ENCODE peak calls at places on chromosome 18, in ten cellular contexts. J is CD8-positive, alpha-beta T cell; T is ovary; G is vagina; W is right cardiac atrium; C is K562; F is IMR-90; E is right lobe of liver; I is HCT116; B is lower lobe of right lung. Y is an unnamed sample. For H3K4me1, the result is how much of the 10 kb centered on the place peaks cover.

GRCh38 chr18:55907352-55908045 is 319.5 kb upstream of the TCF4 start:
- DNase-seq in G (no peak), W (peak), F (peak), I (no peak), C (no peak), J (no peak), T (no peak), E (no peak), B (no peak), Y (no peak)

GRCh38 chr18:41594582-41594981 is 360.5 kb upstream of the PIK3C3 start:
- DNase-seq in W (no peak), C (no peak), B (no peak), I (no peak), F (no peak), E (no peak), T (no peak), G (no peak), J (no peak), Y (no peak)

GRCh38 chr18:66729459-66730239 is 125.8 kb upstream of the CDH19 start:
- DNase-seq in E (no peak), G (no peak), F (no peak), J (no peak), I (no peak), W (no peak), B (no peak), C (no peak), T (no peak), Y (no peak)

GRCh38 chr18:26434887-26435286 is 113.5 kb downstream of the KCTD1 start:
- DNase-seq in I (no peak), T (no peak), G (no peak), W (no peak), F (no peak), B (no peak), C (no peak), J (no peak), E (no peak), Y (no peak)

GRCh38 chr18:56873441-56874140 is 222.4 kb downstream of the WDR7 start:
- DNase-seq in G (no peak), E (no peak), C (no peak), J (no peak), T (no peak), B (no peak), W (no peak), I (no peak), F (no peak), Y (no peak)

GRCh38 chr18:54945726-54946125 is 13.5 kb downstream of the CCDC68 start:
- DNase-seq in J (no peak), T (no peak), E (no peak), I (no peak), F (no peak), W (no peak), B (no peak), G (no peak), C (no peak), Y (no peak)

GRCh38 chr18:7307018-7307417 is 76.1 kb downstream of the LRRC30 start:
- DNase-seq in G (no peak), I (no peak), T (no peak), C (no peak), J (no peak), F (no peak), E (no peak), W (no peak), B (no peak), Y (no peak)

GRCh38 chr18:51724790-51725721 is 527.6 kb upstream of the MEX3C start:
- DNase-seq in F (no peak), T (no peak), W (no peak), E (no peak), I (no peak), G (no peak), J (no peak), C (no peak), B (no peak), Y (no peak)

GRCh38 chr18:58721586-58722160 is 50.4 kb downstream of the MALT1 start:
- DNase-seq in E (no peak), W (peak), T (no peak), F (peak), C (no peak), B (no peak), I (no peak), J (no peak), G (no peak), Y (no peak)

GRCh38 chr18:71105078-71105819 is 816.4 kb downstream of the SOCS6 start:
- DNase-seq in B (no peak), T (no peak), I (no peak), E (no peak), C (no peak), J (no peak), W (no peak), F (peak), G (no peak), Y (no peak)

GRCh38 chr18:69387181-69387580 is 13.5 kb upstream of the DOK6 start:
- DNase-seq in B (no peak), G (no peak), C (no peak), F (no peak), E (no peak), I (no peak), W (no peak), T (no peak), J (no peak), Y (no peak)

GRCh38 chr18:31401156-31402025 is 24.8 kb downstream of the DSG4 start:
- DNase-seq in G (no peak), T (no peak), B (no peak), W (no peak), I (no peak), E (peak), F (no peak), C (no peak), J (no peak), Y (no peak)

DNA sequence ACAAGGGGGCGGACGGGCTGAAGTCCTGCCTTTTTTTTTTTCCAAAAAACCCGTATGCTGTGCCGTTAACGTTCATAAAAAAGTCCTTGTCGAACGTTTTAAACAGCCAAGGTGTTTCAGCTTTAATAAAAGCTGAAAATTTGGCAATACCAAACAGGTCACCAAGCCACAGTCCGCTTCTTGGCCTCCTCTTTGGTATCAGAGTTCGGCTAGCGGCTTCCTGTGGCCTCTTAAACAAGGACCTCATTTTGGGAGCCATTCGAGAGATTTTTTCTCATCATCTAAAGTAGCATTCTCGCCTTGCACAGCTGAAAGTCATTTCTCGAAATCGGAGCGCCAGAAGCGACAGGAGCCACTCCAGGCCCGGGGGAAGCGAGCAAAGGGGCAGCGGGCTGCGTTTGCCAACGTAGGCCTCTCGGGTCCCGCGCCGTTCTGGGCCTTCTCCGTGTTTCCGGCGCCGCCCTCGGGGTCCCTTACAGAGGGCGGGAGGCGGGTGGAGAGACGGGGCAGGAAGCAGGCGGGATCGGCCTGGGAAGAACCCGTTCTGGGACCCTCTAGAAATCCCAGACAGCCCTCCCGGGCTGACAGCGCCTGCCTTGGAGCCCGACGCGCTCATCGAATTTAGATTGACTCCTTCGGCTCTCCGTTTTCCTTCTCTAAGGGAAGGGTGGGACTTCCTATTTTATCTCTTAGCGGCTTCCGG is 560 bp upstream of the ZNF407 start:
- DNase-seq in T (peak), W (peak), E (peak), C (peak), B (peak), I (no peak), G (no peak), J (peak), F (peak), Y (peak)
- H3K4me1 ChIP-seq in T (under half), W (under half), E (under half), C (under half), B (under half), I (under half), G (under half), J (under half), F (under half), Y (under half)

GRCh38 chr18:13511961-13512572 is 214.3 kb downstream of the FAM210A start:
- DNase-seq in T (no peak), B (no peak), E (no peak), J (no peak), F (no peak), W (no peak), G (no peak), C (no peak), I (no peak), Y (no peak)
- H3K4me1 ChIP-seq in T (under half), B (under half), E (under half), J (under half), F (under half), W (under half), G (under half), C (under half), I (under half), Y (under half)

GRCh38 chr18:9106800-9107574 is 4.5 kb downstream of the NDUFV2 start:
- DNase-seq in C (no peak), T (no peak), G (no peak), B (no peak), J (no peak), E (no peak), F (no peak), W (no peak), I (no peak), Y (no peak)
- H3K4me1 ChIP-seq in C (under half), T (under half), G (half or more), B (half or more), J (half or more), E (under half), F (under half), W (under half), I (under half), Y (under half)

DNA sequence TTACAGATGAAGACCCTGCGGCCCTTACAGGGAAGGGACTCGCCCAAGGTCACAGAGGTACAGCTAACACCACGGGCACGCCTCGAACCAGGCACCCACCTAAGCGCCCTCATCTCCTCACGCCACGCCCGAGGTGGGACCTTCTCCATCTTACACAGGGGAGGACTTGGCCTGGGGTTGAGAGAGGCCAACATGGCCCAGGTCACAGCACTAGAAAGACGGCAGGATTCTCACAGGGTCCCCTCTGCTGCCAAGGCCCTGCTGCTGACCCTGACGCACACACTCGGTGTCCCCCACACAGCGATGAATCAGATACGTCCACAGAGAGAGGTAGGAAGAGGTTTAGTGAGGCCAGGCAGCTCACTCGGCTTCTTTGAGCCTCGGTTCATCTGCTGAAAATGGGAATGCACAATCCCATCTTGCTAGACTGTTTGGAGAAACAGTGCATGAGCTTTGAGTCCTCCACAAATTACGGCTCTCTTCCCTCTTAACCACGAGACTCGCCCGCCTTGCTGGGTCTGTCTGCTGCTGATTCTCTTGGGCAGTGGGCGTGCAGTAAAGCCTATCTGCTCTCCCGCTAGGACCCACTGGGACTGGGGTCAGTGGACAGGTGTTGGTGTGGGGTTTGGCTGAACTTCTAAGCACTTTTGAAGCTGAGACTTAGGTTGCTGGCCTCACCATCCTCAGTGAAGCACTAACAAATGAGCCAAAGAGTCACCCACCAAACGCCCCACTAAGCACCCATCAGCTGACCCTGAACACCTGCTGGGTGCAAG is 79.2 kb downstream of the SMAD7 start:
- DNase-seq in I (no peak), B (no peak), T (no peak), W (peak), C (no peak), G (no peak), E (no peak), F (no peak), J (no peak), Y (no peak)
- H3K4me1 ChIP-seq in I (under half), B (under half), T (under half), W (under half), C (under half), G (under half), E (under half), F (under half), J (under half), Y (under half)

GRCh38 chr18:47908523-47909039 is 21.9 kb downstream of the SMAD2 start:
- DNase-seq in B (no peak), W (no peak), G (no peak), J (no peak), E (no peak), I (no peak), T (no peak), C (no peak), F (no peak), Y (no peak)

GRCh38 chr18:47901624-47902362 is 28.7 kb downstream of the SMAD2 start:
- DNase-seq in C (no peak), B (no peak), F (no peak), I (no peak), J (no peak), W (no peak), G (no peak), E (no peak), T (no peak), Y (no peak)

GRCh38 chr18:47906408-47906807 is 24.1 kb downstream of the SMAD2 start:
- DNase-seq in B (no peak), I (no peak), W (no peak), G (no peak), J (no peak), E (no peak), T (no peak), F (no peak), C (no peak), Y (no peak)

GRCh38 chr18:47899107-47899840 is 31.2 kb downstream of the SMAD2 start:
- DNase-seq in E (no peak), C (no peak), B (no peak), I (no peak), T (no peak), F (peak), W (no peak), G (no peak), J (no peak), Y (no peak)

DNA sequence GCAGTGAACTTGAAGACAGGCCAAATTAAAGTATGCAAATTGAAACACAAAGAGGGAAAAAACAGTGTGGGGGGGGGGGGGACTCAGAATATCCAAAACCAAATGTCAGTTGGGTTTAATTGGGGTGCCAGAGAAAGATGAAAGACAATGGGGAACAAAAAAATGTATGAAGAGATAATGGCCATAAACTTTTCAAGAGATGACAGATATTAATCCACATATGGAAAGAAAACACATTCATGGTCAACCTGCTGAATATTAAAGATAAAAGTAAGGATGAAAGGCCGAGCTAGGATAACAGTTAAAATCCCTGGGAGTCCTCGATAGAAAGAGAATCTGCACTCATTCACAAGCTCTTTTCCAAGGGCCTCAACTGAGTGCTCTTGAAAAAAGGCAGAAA is 26.6 kb downstream of the SMAD2 start:
- DNase-seq in B (no peak), J (no peak), T (no peak), E (no peak), C (no peak), W (no peak), I (no peak), G (no peak), F (no peak), Y (no peak)
- H3K4me1 ChIP-seq in B (under half), J (under half), T (under half), E (under half), C (under half), W (under half), I (under half), G (under half), F (under half), Y (under half)

GRCh38 chr18:9612989-9613388 is 1.4 kb downstream of the PPP4R1 start:
- DNase-seq in I (no peak), E (no peak), C (no peak), B (no peak), J (no peak), G (no peak), W (no peak), F (no peak), T (no peak), Y (no peak)
- H3K4me1 ChIP-seq in I (under half), E (under half), C (half or more), B (half or more), J (under half), G (half or more), W (under half), F (under half), T (under half), Y (under half)

GRCh38 chr18:12839057-12839525 is 44.9 kb downstream of the PTPN2 start:
- DNase-seq in F (no peak), E (no peak), W (no peak), I (no peak), G (no peak), B (no peak), J (no peak), C (no peak), T (no peak), Y (no peak)
- H3K4me1 ChIP-seq in F (under half), E (under half), W (under half), I (under half), G (under half), B (half or more), J (under half), C (under half), T (under half), Y (under half)

GRCh38 chr18:35045121-35045520 is 3.9 kb downstream of the MAPRE2 start:
- DNase-seq in F (peak), I (no peak), J (no peak), T (no peak), C (no peak), E (no peak), B (no peak), G (no peak), W (no peak), Y (no peak)
- H3K4me1 ChIP-seq in F (under half), I (under half), J (half or more), T (under half), C (half or more), E (under half), B (half or more), G (under half), W (under half), Y (under half)

GRCh38 chr18:76446746-76447267 is 48.2 kb downstream of the ZNF516 start:
- DNase-seq in C (no peak), W (no peak), G (peak), B (no peak), T (no peak), F (no peak), J (no peak), E (no peak), I (no peak), Y (no peak)

GRCh38 chr18:76444436-76445105 is 50.5 kb downstream of the ZNF516 start:
- DNase-seq in T (no peak), I (no peak), W (no peak), E (no peak), J (no peak), B (no peak), C (no peak), G (peak), F (no peak), Y (no peak)

GRCh38 chr18:76445275-76445674 is 49.8 kb downstream of the ZNF516 start:
- DNase-seq in E (no peak), B (no peak), F (peak), T (no peak), J (no peak), W (no peak), C (no peak), G (peak), I (no peak), Y (no peak)

GRCh38 chr18:76446321-76446720 is 48.7 kb downstream of the ZNF516 start:
- DNase-seq in C (no peak), G (no peak), T (no peak), E (no peak), I (no peak), F (no peak), B (no peak), J (no peak), W (no peak), Y (peak)

GRCh38 chr18:76445741-76446232 is 49.3 kb downstream of the ZNF516 start:
- DNase-seq in C (no peak), T (no peak), J (no peak), B (peak), W (no peak), F (no peak), I (no peak), G (peak), E (peak), Y (peak)
- H3K4me1 ChIP-seq in C (under half), T (under half), J (under half), B (under half), W (under half), F (under half), I (under half), G (half or more), E (under half), Y (under half)

Y was measured in aorta.